ENCODE peak calls at places on chromosomes 13 and 19, in eight cellular contexts. K is fibroblast of pulmonary artery, F is left ventricle myocardium inferior, J is fibroblast of mammary gland, N is body of pancreas, O is ascending aorta, X is dorsolateral prefrontal cortex, T is PC-9. Q is an unnamed sample.

GRCh38 chr13:99062593-99062992 is 84.7 kb upstream of the DOCK9 start:
- DNase-seq in K (peak), F (peak), J (no peak), N (no peak), O (no peak), X (peak), T (no peak), Q (no peak)

GRCh38 chr19:45954132-45954531 is 19.5 kb downstream of the NOVA2 start:
- DNase-seq in K (no peak), F (no peak), J (no peak), N (no peak), O (no peak), X (no peak), T (no peak), Q (no peak)

GRCh38 chr19:41156207-41156606 is 36.8 kb upstream of the CYP2S1 start:
- DNase-seq in K (no peak), F (no peak), J (no peak), N (no peak), O (no peak), X (no peak), T (no peak), Q (no peak)

GRCh38 chr19:40165362-40165937 is 25.8 kb upstream of the MAP3K10 start:
- DNase-seq in K (peak), F (peak), J (peak), N (peak), O (no peak), X (peak), T (peak), Q (no peak)

GRCh38 chr19:58554494-58555368 is at the start of gene CHMP2A:
- DNase-seq in K (peak), F (peak), J (peak), N (peak), O (peak), X (peak), T (peak), Q (peak)

GRCh38 chr13:76225815-76226489 is 589.8 kb downstream of the LMO7 start:
- DNase-seq in K (peak), F (peak), J (peak), N (peak), O (no peak), X (no peak), T (no peak), Q (no peak)

GRCh38 chr13:64718116-64718515 is 2512.0 kb downstream of the PCDH9 start:
- DNase-seq in K (no peak), F (no peak), J (no peak), N (no peak), O (no peak), X (no peak), T (no peak), Q (no peak)

GRCh38 chr13:114174529-114174941 is 4.5 kb upstream of the CFAP97D2 start:
- DNase-seq in K (peak), F (no peak), J (no peak), N (no peak), O (no peak), X (no peak), T (no peak), Q (no peak)

GRCh38 chr19:7202888-7203287 is 91.3 kb downstream of the INSR start:
- DNase-seq in K (no peak), F (no peak), J (no peak), N (no peak), O (no peak), X (no peak), T (no peak), Q (no peak)

GRCh38 chr13:95304446-95304845 is 3.2 kb upstream of the ABCC4 start:
- DNase-seq in K (no peak), F (no peak), J (no peak), N (no peak), O (no peak), X (no peak), T (no peak), Q (no peak)

GRCh38 chr13:113726961-113727411 is 32.0 kb upstream of the TMEM255B start:
- DNase-seq in K (no peak), F (no peak), J (peak), N (peak), O (no peak), X (no peak), T (no peak), Q (no peak)

GRCh38 chr13:110713981-110714797 is 689 bp downstream of the ING1 start:
- DNase-seq in K (peak), F (peak), J (peak), N (peak), O (no peak), X (peak), T (peak), Q (no peak)

GRCh38 chr13:110713642-110713952 is at the start of gene ING1:
- DNase-seq in K (no peak), F (peak), J (no peak), N (no peak), O (no peak), X (peak), T (no peak), Q (no peak)

GRCh38 chr13:110712849-110713641 is 455 bp upstream of the ING1 start:
- DNase-seq in K (peak), F (peak), J (peak), N (peak), O (peak), X (peak), T (peak), Q (peak)

GRCh38 chr13:110711778-110712070 is 1.8 kb upstream of the ING1 start:
- DNase-seq in K (peak), F (no peak), J (no peak), N (peak), O (no peak), X (no peak), T (no peak), Q (no peak)

GRCh38 chr13:110712081-110712848 is 1.2 kb upstream of the ING1 start:
- DNase-seq in K (peak), F (peak), J (peak), N (peak), O (peak), X (peak), T (peak), Q (peak)
- H3K4me3 ChIP-seq in K (peak), F (peak), J (peak), N (peak), O (peak), X (peak), T (peak), Q (peak)

GRCh38 chr13:50081106-50081898 is 66.1 kb downstream of the KCNRG start:
- DNase-seq in K (no peak), F (peak), J (no peak), N (peak), O (no peak), X (peak), T (peak), Q (no peak)
- TF ChIP-seq CTCF in K (peak), F (no peak), J (no peak), N (peak), O (no peak), X (no peak), T (no peak), Q (no peak)

GRCh38 chr19:12194827-12195500 is 32.1 kb downstream of the ZNF136 start:
- DNase-seq in K (peak), F (peak), J (peak), N (peak), O (peak), X (peak), T (peak), Q (no peak)

GRCh38 chr19:12198136-12198535 is 35.2 kb downstream of the ZNF136 start:
- DNase-seq in K (no peak), F (no peak), J (no peak), N (no peak), O (no peak), X (no peak), T (no peak), Q (no peak)

GRCh38 chr19:12195501-12195860 is 32.6 kb downstream of the ZNF136 start:
- DNase-seq in K (peak), F (no peak), J (no peak), N (peak), O (no peak), X (no peak), T (no peak), Q (no peak)

GRCh38 chr19:12202250-12202649 is 39.4 kb downstream of the ZNF136 start:
- DNase-seq in K (no peak), F (peak), J (no peak), N (peak), O (no peak), X (no peak), T (peak), Q (no peak)

GRCh38 chr19:12200020-12200419 is 37.1 kb downstream of the ZNF136 start:
- DNase-seq in K (no peak), F (no peak), J (no peak), N (no peak), O (no peak), X (no peak), T (no peak), Q (no peak)
- H3K4me3 ChIP-seq in K (no peak), F (no peak), J (no peak), N (no peak), O (no peak), X (no peak), T (no peak), Q (no peak)

GRCh38 chr19:4506449-4507149 is 11.7 kb downstream of the PLIN4 start:
- DNase-seq in K (peak), F (no peak), J (peak), N (no peak), O (no peak), X (no peak), T (no peak), Q (no peak)
- TF ChIP-seq CTCF in K (no peak), F (no peak), J (no peak), N (no peak), O (no peak), X (no peak), T (no peak), Q (no peak)

GRCh38 chr19:8391274-8392016 is 1.3 kb downstream of the RAB11B start:
- DNase-seq in K (no peak), F (no peak), J (no peak), N (peak), O (no peak), X (no peak), T (no peak), Q (no peak)
- H3K4me3 ChIP-seq in K (no peak), F (peak), J (no peak), N (no peak), O (peak), X (peak), T (peak), Q (peak)

GRCh38 chr13:30892966-30893365 is 13.1 kb upstream of the MEDAG start:
- DNase-seq in K (peak), F (no peak), J (peak), N (peak), O (no peak), X (no peak), T (no peak), Q (no peak)

GRCh38 chr13:30898070-30898469 is 8.0 kb upstream of the MEDAG start:
- DNase-seq in K (no peak), F (no peak), J (no peak), N (no peak), O (no peak), X (no peak), T (no peak), Q (no peak)

GRCh38 chr13:30900952-30901749 is 4.9 kb upstream of the MEDAG start:
- DNase-seq in K (no peak), F (no peak), J (no peak), N (no peak), O (no peak), X (no peak), T (no peak), Q (no peak)

GRCh38 chr13:30898721-30899188 is 7.3 kb upstream of the MEDAG start:
- DNase-seq in K (peak), F (no peak), J (peak), N (no peak), O (peak), X (no peak), T (no peak), Q (no peak)

GRCh38 chr13:30895773-30896172 is 10.3 kb upstream of the MEDAG start:
- DNase-seq in K (peak), F (peak), J (peak), N (peak), O (peak), X (no peak), T (peak), Q (no peak)
- TF ChIP-seq CTCF in K (no peak), F (no peak), J (no peak), N (no peak), O (no peak), X (no peak), T (no peak), Q (no peak)

Q was measured in GM12864.